ENCODE peak calls at places on chromosomes 6 and 20, in four cellular contexts. One of them, this sample, is unnamed.

GRCh38 chr6:89145461-89145961 is 344 bp upstream of the PM20D2 start:
- DNase-seq in ovary: no peak
- DNase-seq in choroid plexus epithelial cell: peak; percentile 42
- DNase-seq in fibroblast of the aortic adventitia: peak; percentile 21
- DNase-seq in this sample: no peak

GRCh38 chr6:168410035-168410434 is 30.9 kb upstream of the SMOC2 start:
- DNase-seq in ovary: no peak
- DNase-seq in choroid plexus epithelial cell: no peak
- DNase-seq in fibroblast of the aortic adventitia: no peak
- DNase-seq in this sample: no peak

GRCh38 chr6:54194067-54194466 is 82.8 kb downstream of the MLIP start:
- DNase-seq in ovary: no peak
- DNase-seq in choroid plexus epithelial cell: peak; percentile 85
- DNase-seq in fibroblast of the aortic adventitia: peak; percentile 22
- DNase-seq in this sample: peak; percentile 9

GRCh38 chr6:75743971-75744370 is 5.1 kb upstream of the MYO6 start:
- DNase-seq in ovary: no peak
- DNase-seq in choroid plexus epithelial cell: no peak
- DNase-seq in fibroblast of the aortic adventitia: no peak
- DNase-seq in this sample: no peak

GRCh38 chr6:141402489-141402888 is 730.2 kb upstream of the GJE1 start:
- DNase-seq in ovary: no peak
- DNase-seq in choroid plexus epithelial cell: no peak
- DNase-seq in fibroblast of the aortic adventitia: no peak
- DNase-seq in this sample: no peak

GRCh38 chr6:157106487-157106886 is 216.8 kb downstream of the TMEM242 start:
- DNase-seq in ovary: no peak
- DNase-seq in choroid plexus epithelial cell: peak; percentile 54
- DNase-seq in fibroblast of the aortic adventitia: peak; percentile 42
- DNase-seq in this sample: no peak

GRCh38 chr20:3811421-3812258 is 8.7 kb upstream of the AP5S1 start:
- DNase-seq in ovary: peak; percentile 100
- DNase-seq in choroid plexus epithelial cell: peak; percentile 99
- DNase-seq in fibroblast of the aortic adventitia: peak; percentile 100
- DNase-seq in this sample: peak; percentile 93

GRCh38 chr6:39681566-39682250 is 43.5 kb downstream of the KIF6 start:
- DNase-seq in ovary: no peak
- DNase-seq in choroid plexus epithelial cell: peak; percentile 79
- DNase-seq in fibroblast of the aortic adventitia: no peak
- DNase-seq in this sample: no peak

GRCh38 chr6:90204327-90204726 is 92.3 kb downstream of the BACH2 start:
- DNase-seq in ovary: no peak
- DNase-seq in choroid plexus epithelial cell: no peak
- DNase-seq in fibroblast of the aortic adventitia: peak; percentile 16
- DNase-seq in this sample: no peak

GRCh38 chr6:157980288-157981131 is 1.2 kb upstream of the SYNJ2 start:
- DNase-seq in ovary: no peak
- DNase-seq in choroid plexus epithelial cell: no peak
- DNase-seq in fibroblast of the aortic adventitia: no peak
- DNase-seq in this sample: no peak

GRCh38 chr6:30044630-30045029 is 16.4 kb upstream of the POLR1H start:
- DNase-seq in ovary: no peak
- DNase-seq in choroid plexus epithelial cell: peak; percentile 32
- DNase-seq in fibroblast of the aortic adventitia: peak; percentile 68
- DNase-seq in this sample: no peak

GRCh38 chr6:151445482-151445881 is 6.4 kb downstream of the RMND1 start:
- DNase-seq in ovary: no peak
- DNase-seq in choroid plexus epithelial cell: peak; percentile 94
- DNase-seq in fibroblast of the aortic adventitia: peak; percentile 98
- DNase-seq in this sample: no peak

GRCh38 chr6:25132934-25133333 is 146.2 kb upstream of the CARMIL1 start:
- DNase-seq in ovary: no peak
- DNase-seq in choroid plexus epithelial cell: no peak
- DNase-seq in fibroblast of the aortic adventitia: no peak
- DNase-seq in this sample: no peak

GRCh38 chr6:54327631-54328030 is 19.4 kb downstream of the TINAG start:
- DNase-seq in ovary: no peak
- DNase-seq in choroid plexus epithelial cell: no peak
- DNase-seq in fibroblast of the aortic adventitia: peak; percentile 5
- DNase-seq in this sample: no peak

GRCh38 chr6:17656092-17656491 is 50.6 kb downstream of the NUP153 start:
- DNase-seq in ovary: no peak
- DNase-seq in choroid plexus epithelial cell: peak; percentile 55
- DNase-seq in fibroblast of the aortic adventitia: no peak
- DNase-seq in this sample: no peak

GRCh38 chr20:62652894-62653305 is 10.6 kb downstream of the SLCO4A1 start:
- DNase-seq in ovary: no peak
- DNase-seq in choroid plexus epithelial cell: no peak
- DNase-seq in fibroblast of the aortic adventitia: no peak
- DNase-seq in this sample: no peak

GRCh38 chr20:6882911-6883310 is 115.4 kb downstream of the BMP2 start:
- DNase-seq in ovary: no peak
- DNase-seq in choroid plexus epithelial cell: peak; percentile 30
- DNase-seq in fibroblast of the aortic adventitia: peak; percentile 2
- DNase-seq in this sample: peak; percentile 90

GRCh38 chr20:23449400-23449799 is 3.3 kb downstream of the CST11 start:
- DNase-seq in ovary: no peak
- DNase-seq in choroid plexus epithelial cell: peak; percentile 10
- DNase-seq in fibroblast of the aortic adventitia: no peak
- DNase-seq in this sample: no peak

GRCh38 chr6:109457596-109457996 is 2.0 kb upstream of the MICAL1 start:
- DNase-seq in ovary: no peak
- DNase-seq in choroid plexus epithelial cell: no peak
- DNase-seq in fibroblast of the aortic adventitia: no peak
- DNase-seq in this sample: no peak

GRCh38 chr20:63873477-63873971 is 8.5 kb downstream of the TPD52L2 start:
- DNase-seq in ovary: no peak
- DNase-seq in choroid plexus epithelial cell: peak; percentile 93
- DNase-seq in fibroblast of the aortic adventitia: peak; percentile 77
- DNase-seq in this sample: no peak

GRCh38 chr6:5968817-5969726 is 37.7 kb downstream of the NRN1 start:
- DNase-seq in ovary: no peak
- DNase-seq in choroid plexus epithelial cell: no peak
- DNase-seq in fibroblast of the aortic adventitia: peak; percentile 19
- DNase-seq in this sample: no peak

GRCh38 chr20:47263502-47264084 is 92.9 kb downstream of the ZMYND8 start:
- DNase-seq in ovary: no peak
- DNase-seq in choroid plexus epithelial cell: no peak
- DNase-seq in fibroblast of the aortic adventitia: peak; percentile 54
- DNase-seq in this sample: no peak

GRCh38 chr20:21505810-21506530 is 7.9 kb downstream of the NKX2-2 start:
- DNase-seq in ovary: peak; percentile 56
- DNase-seq in choroid plexus epithelial cell: peak; percentile 47
- DNase-seq in fibroblast of the aortic adventitia: peak; percentile 47
- DNase-seq in this sample: no peak

GRCh38 chr6:12602951-12603710 is 113.4 kb upstream of the PHACTR1 start:
- DNase-seq in ovary: no peak
- DNase-seq in choroid plexus epithelial cell: peak; percentile 84
- DNase-seq in fibroblast of the aortic adventitia: peak; percentile 95
- DNase-seq in this sample: no peak

GRCh38 chr6:14068133-14068532 is 49.4 kb upstream of the CD83 start:
- DNase-seq in ovary: no peak
- DNase-seq in choroid plexus epithelial cell: peak; percentile 88
- DNase-seq in fibroblast of the aortic adventitia: peak; percentile 76
- DNase-seq in this sample: peak; percentile 10

GRCh38 chr6:110816677-110817076 is 1.4 kb upstream of the CDK19 start:
- DNase-seq in ovary: no peak
- DNase-seq in choroid plexus epithelial cell: no peak
- DNase-seq in fibroblast of the aortic adventitia: no peak
- DNase-seq in this sample: no peak

GRCh38 chr6:98841589-98842488 is 7.5 kb downstream of the POU3F2 start:
- DNase-seq in ovary: no peak
- DNase-seq in choroid plexus epithelial cell: no peak
- DNase-seq in fibroblast of the aortic adventitia: no peak
- DNase-seq in this sample: no peak

GRCh38 chr6:37074053-37074827 is 68.8 kb downstream of the FGD2 start:
- DNase-seq in ovary: peak; percentile 43
- DNase-seq in choroid plexus epithelial cell: no peak
- DNase-seq in fibroblast of the aortic adventitia: peak; percentile 79
- DNase-seq in this sample: no peak

This sample was measured in BJ.